ENCODE peak calls at places on chromosome 1, in four cellular contexts. E is astrocyte of the spinal cord, O is GM10248, Y is PC-3. N is an unnamed sample.

GRCh38 chr1:51583532-51583931 is 33.4 kb upstream of the OSBPL9 start:
- DNase-seq in O (no peak), Y (peak), E (peak), N (peak)

GRCh38 chr1:232557661-232558260 is 72.2 kb downstream of the SIPA1L2 start:
- DNase-seq in O (no peak), Y (no peak), E (no peak), N (no peak)

GRCh38 chr1:32703479-32704291 is 1.1 kb upstream of the SYNC start:
- DNase-seq in O (no peak), E (peak), Y (peak), N (no peak)

GRCh38 chr1:201670517-201670916 is 131.6 kb downstream of the NAV1 start:
- DNase-seq in Y (no peak), E (no peak), O (no peak), N (no peak)

GRCh38 chr1:90725341-90725960 is 8.3 kb upstream of the BARHL2 start:
- DNase-seq in E (no peak), Y (peak), O (no peak), N (no peak)

GRCh38 chr1:154960446-154961136 is 991 bp downstream of the PYGO2 start:
- DNase-seq in E (no peak), Y (no peak), O (no peak), N (no peak)

GRCh38 chr1:21378705-21379494 is 61.0 kb upstream of the NBPF3 start:
- DNase-seq in O (no peak), Y (peak), E (no peak), N (no peak)

GRCh38 chr1:177130426-177130825 is 34.1 kb downstream of the ASTN1 start:
- DNase-seq in Y (no peak), E (no peak), O (no peak), N (no peak)

GRCh38 chr1:159088050-159088449 is 11.5 kb upstream of the AIM2 start:
- DNase-seq in Y (peak), O (no peak), E (peak), N (no peak)

GRCh38 chr1:9233241-9233941 is 1.2 kb upstream of the H6PD start:
- DNase-seq in E (peak), Y (no peak), O (no peak), N (no peak)

GRCh38 chr1:22627331-22627730 is 9.1 kb upstream of the C1QA start:
- DNase-seq in Y (no peak), E (no peak), O (no peak), N (no peak)

GRCh38 chr1:12148160-12148957 is 18.4 kb upstream of the TNFRSF1B start:
- DNase-seq in Y (peak), O (no peak), E (no peak), N (no peak)

GRCh38 chr1:160827418-160827817 is 31.4 kb downstream of the LY9 start:
- DNase-seq in Y (peak), E (no peak), O (no peak), N (no peak)

GRCh38 chr1:116559304-116559761 is 11.5 kb downstream of the CD58 start:
- DNase-seq in E (no peak), Y (no peak), O (no peak), N (no peak)

GRCh38 chr1:29396438-29397255 is 160.3 kb downstream of the PTPRU start:
- DNase-seq in Y (peak), E (no peak), O (no peak), N (no peak)

GRCh38 chr1:158146739-158147138 is 34.0 kb upstream of the CD1D start:
- DNase-seq in E (no peak), O (no peak), Y (no peak), N (no peak)

GRCh38 chr1:23282967-23283366 is 61.1 kb downstream of the HNRNPR start:
- DNase-seq in O (no peak), Y (peak), E (peak), N (no peak)

GRCh38 chr1:58748625-58749198 is 35.1 kb downstream of the JUN start:
- DNase-seq in E (no peak), O (no peak), Y (no peak), N (no peak)

GRCh38 chr1:227429447-227430359 is 111.4 kb upstream of the CDC42BPA start:
- DNase-seq in E (peak), O (no peak), Y (no peak), N (no peak)

GRCh38 chr1:240462766-240463410 is 149.1 kb downstream of the GREM2 start:
- DNase-seq in O (no peak), Y (no peak), E (no peak), N (no peak)

GRCh38 chr1:66283583-66284041 is 250.3 kb upstream of the SGIP1 start:
- DNase-seq in Y (peak), E (peak), O (peak), N (no peak)

GRCh38 chr1:30816211-30817082 is 58.9 kb upstream of the LAPTM5 start:
- DNase-seq in Y (peak), E (peak), O (no peak), N (peak)

GRCh38 chr1:223742861-223743517 is 30.6 kb downstream of the CAPN2 start:
- DNase-seq in Y (no peak), O (no peak), E (no peak), N (no peak)

GRCh38 chr1:48603222-48603621 is 131.2 kb upstream of the SPATA6 start:
- DNase-seq in Y (no peak), E (no peak), O (no peak), N (no peak)

GRCh38 chr1:48610628-48611542 is 138.9 kb upstream of the SPATA6 start:
- DNase-seq in Y (no peak), O (no peak), E (no peak), N (no peak)

GRCh38 chr1:48611841-48612240 is 139.8 kb upstream of the SPATA6 start:
- DNase-seq in O (no peak), E (no peak), Y (no peak), N (no peak)

GRCh38 chr1:48608882-48609281 is 136.9 kb upstream of the SPATA6 start:
- DNase-seq in Y (no peak), O (no peak), E (no peak), N (no peak)
- TF ChIP-seq CTCF in Y (no peak), O (no peak), E (no peak), N (no peak)

GRCh38 chr1:40770296-40771070 is 13.1 kb upstream of the KCNQ4 start:
- DNase-seq in O (no peak), E (no peak), Y (no peak), N (no peak)
- TF ChIP-seq CTCF in O (no peak), E (peak), Y (peak), N (peak)

GRCh38 chr1:17282836-17283235 is 25.2 kb upstream of the PADI4 start:
- DNase-seq in E (no peak), O (no peak), Y (no peak), N (no peak)

GRCh38 chr1:17280436-17280835 is 27.6 kb upstream of the PADI4 start:
- DNase-seq in O (no peak), E (no peak), Y (no peak), N (no peak)

GRCh38 chr1:17279001-17279830 is 28.8 kb upstream of the PADI4 start:
- DNase-seq in Y (no peak), O (no peak), E (no peak), N (no peak)

GRCh38 chr1:17280894-17281293 is 27.1 kb upstream of the PADI4 start:
- DNase-seq in O (no peak), Y (no peak), E (no peak), N (no peak)

DNA sequence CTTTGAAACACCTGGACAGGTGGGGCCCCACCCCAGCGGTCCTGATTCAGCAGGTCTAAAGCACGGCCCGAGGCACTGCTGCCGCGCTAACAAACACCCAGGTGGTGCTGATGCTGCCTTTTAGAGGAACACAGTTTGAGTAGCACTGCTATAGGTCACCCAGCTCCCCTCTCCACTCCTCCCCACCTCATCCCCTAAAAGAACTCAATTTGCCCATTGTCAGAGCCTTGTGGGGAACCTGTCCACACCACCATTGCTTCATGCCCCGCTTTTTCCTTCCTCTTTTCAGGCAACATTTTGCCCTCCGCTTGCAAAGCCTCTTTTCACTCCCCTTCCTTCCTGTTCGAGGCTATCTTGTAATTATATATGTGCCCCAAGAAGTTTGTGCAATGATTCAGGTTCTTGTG is 26.2 kb upstream of the PADI4 start:
- DNase-seq in E (no peak), Y (no peak), O (no peak), N (no peak)
- TF ChIP-seq CTCF in E (no peak), Y (no peak), O (no peak), N (no peak)

GRCh38 chr1:81613803-81614202 is 186.9 kb upstream of the ADGRL2 start:
- DNase-seq in E (no peak), Y (no peak), O (no peak), N (no peak)

GRCh38 chr1:81619156-81619555 is 181.6 kb upstream of the ADGRL2 start:
- DNase-seq in O (no peak), E (no peak), Y (no peak), N (no peak)

DNA sequence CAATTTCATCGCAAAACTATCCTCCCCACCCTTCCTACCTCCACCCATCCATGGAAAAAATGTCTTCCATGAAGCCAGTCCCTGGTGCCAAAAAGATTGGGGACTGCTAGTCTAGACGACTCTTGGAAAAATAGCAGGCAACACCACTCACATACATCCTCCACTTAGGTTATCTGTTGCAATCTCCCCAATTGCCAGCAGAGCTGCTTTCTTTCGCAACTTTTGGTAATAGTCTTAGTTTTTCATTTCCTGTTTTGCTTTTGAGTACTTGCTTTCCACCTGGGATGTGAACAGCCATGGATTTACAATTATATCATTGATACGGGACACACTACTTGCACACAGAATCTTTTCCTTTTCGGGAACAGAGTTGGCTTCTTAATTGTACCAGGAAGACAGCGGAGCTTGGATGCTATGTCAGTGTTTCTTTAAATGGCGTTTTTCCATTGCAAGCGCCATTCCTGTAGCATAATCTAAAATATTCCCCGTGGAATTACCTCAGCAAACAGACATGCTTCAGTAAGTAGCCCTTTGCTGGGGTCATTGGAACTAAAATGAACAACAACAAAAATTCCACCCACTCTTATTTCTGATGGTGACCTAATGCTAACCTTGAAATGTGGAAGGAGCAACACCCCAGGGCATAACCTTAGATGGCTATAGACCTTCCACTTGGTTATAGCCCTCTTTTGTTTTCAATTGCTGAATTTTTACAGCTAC is 183.3 kb upstream of the ADGRL2 start:
- DNase-seq in O (no peak), Y (no peak), E (no peak), N (no peak)
- TF ChIP-seq CTCF in O (no peak), Y (no peak), E (no peak), N (no peak)

DNA sequence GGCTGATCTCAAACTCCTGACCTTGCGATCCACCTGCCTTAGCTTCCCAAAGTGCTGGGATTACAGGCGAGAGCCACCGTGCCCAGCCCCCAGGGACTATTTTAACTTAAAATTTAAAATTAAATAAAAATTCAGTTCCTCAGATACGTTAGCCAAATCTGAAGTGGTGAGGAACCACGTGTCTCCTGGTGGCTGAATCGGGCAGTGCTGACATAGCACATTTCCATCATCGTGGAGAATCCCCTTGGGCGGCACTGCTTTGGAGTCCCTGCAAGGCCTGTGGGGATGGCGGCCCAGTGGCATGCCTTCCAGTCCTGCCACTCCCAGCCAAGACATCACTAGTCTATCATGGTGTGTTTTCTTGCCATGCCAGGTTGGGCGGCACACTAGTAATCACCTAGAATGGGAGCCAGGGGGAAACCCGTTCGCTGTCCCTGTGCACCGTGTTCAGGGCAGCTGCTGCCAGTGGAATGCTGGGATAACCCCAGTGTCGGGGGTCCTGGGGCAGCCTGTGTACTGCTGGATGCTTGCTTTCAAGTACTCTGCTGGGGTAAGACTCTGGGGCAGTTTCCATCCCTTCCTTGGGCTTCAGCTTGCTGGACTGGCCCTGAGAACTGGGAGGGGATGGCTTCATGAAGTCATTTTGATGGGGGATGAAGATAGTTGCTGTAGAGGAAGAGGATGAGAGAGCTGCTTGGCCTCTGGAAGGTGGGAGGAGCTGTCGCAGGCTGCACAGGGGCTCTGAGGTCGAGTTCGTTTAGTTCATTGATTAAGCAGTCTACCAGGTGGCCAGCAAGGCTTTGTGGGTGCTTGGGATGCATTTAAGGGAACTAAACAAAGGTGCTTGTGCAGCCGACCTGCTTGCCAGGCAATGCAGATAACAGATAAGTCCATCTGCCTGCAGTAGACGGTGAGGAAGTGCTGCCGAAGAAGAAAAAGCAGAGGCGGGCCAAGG is 4.6 kb downstream of the ZBTB48 start:
- DNase-seq in O (no peak), Y (no peak), E (no peak), N (no peak)
- TF ChIP-seq CTCF in O (no peak), Y (peak), E (no peak), N (peak)

DNA sequence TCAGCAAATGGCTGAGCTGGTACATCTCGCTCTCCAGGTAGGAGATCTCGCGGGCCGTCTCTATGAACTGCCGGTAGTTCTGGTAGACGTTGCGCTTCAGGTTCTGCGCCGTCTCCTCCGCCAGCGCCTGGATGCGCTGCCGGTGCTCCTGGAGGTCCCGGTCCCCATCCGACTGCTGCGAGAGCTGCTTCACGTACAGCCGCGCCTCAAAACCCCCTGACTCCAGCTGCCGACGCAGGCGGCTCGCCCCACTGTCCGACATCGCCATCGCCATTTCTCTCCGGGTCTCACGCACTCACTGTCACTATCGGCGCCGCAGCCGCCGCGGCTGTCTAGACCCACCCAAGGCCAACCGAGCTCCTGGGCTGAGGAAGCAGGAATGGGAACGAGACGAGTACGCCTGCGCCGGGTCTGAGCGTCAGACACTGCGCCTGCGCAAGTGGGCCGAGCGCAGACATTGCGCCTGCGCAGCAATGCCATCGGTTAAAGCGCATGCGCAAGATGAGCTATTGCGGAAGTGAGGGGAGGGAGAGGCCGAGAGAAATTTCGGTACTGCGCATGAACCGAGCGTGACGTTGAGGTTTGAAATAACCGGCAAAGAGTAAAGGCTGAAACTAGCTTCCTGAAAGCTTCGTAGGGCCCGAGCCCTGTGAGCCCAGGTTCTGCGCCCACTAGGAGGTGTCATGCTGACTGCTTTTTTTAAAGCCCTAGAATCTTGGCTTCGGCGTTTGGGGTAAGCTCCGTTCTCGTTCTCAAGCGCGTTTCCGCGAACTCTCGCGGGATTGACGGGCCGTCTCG is at the start of gene EXOC8:
- DNase-seq in E (peak), Y (peak), O (peak), N (peak)
- TF ChIP-seq CTCF in E (peak), Y (no peak), O (no peak), N (no peak)

N was measured in neural crest cell.